ENCODE peak calls at places on chromosome 6, in seven cellular contexts. W is PC-3, L is cardiac muscle cell, F is sigmoid colon, E is SJCRH30, K is esophagus muscularis mucosa, I is foreskin keratinocyte. J is an unnamed sample. For H3K27me3, the result is how much of the 10 kb centered on the place peaks cover.

GRCh38 chr6:31657406-31658157 is 1.9 kb downstream of the APOM start:
- DNase-seq in K (no peak), I (no peak), L (no peak), F (no peak), E (no peak), W (peak), J (no peak)

GRCh38 chr6:73508776-73509175 is 12.1 kb downstream of the EEF1A1 start:
- DNase-seq in F (no peak), L (no peak), W (no peak), E (no peak), K (no peak), I (no peak), J (no peak)

GRCh38 chr6:31814677-31815024 is 432 bp downstream of the HSPA1L start:
- DNase-seq in K (peak), L (peak), I (peak), E (no peak), W (peak), F (peak), J (peak)

GRCh38 chr6:158654960-158655485 is 5.2 kb downstream of the SYTL3 start:
- DNase-seq in E (peak), F (no peak), I (no peak), W (no peak), L (peak), K (no peak), J (no peak)

GRCh38 chr6:42890311-42891198 is 11.1 kb downstream of the RPL7L1 start:
- DNase-seq in F (peak), I (peak), W (peak), E (peak), K (peak), L (peak), J (peak)

GRCh38 chr6:98783578-98783977 is 50.8 kb upstream of the POU3F2 start:
- DNase-seq in I (no peak), F (no peak), L (no peak), W (no peak), K (no peak), E (no peak), J (no peak)

GRCh38 chr6:110618591-110619267 is 142.3 kb upstream of the SLC22A16 start:
- DNase-seq in I (no peak), L (no peak), W (peak), F (no peak), K (no peak), E (peak), J (no peak)

GRCh38 chr6:76381612-76382011 is 309.1 kb upstream of the IMPG1 start:
- DNase-seq in F (no peak), W (no peak), L (no peak), I (no peak), E (no peak), K (no peak), J (no peak)

GRCh38 chr6:129312865-129313264 is 397.1 kb downstream of the ARHGAP18 start:
- DNase-seq in I (peak), L (peak), E (no peak), F (no peak), K (no peak), W (peak), J (no peak)

GRCh38 chr6:71079707-71080106 is 122.8 kb upstream of the B3GAT2 start:
- DNase-seq in W (no peak), I (peak), E (no peak), F (no peak), K (no peak), L (no peak), J (no peak)

GRCh38 chr6:80641591-80641990 is 535.1 kb downstream of the BCKDHB start:
- DNase-seq in W (peak), I (no peak), K (no peak), L (no peak), E (no peak), F (no peak), J (no peak)

GRCh38 chr6:137933696-137934095 is 66.6 kb downstream of the TNFAIP3 start:
- DNase-seq in I (peak), E (peak), F (peak), W (peak), L (peak), K (no peak), J (no peak)

GRCh38 chr6:74671558-74672025 is 534.3 kb downstream of the COL12A1 start:
- DNase-seq in F (no peak), E (peak), K (no peak), W (peak), I (no peak), L (peak), J (peak)

GRCh38 chr6:125821825-125822281 is 31.1 kb downstream of the NCOA7 start:
- DNase-seq in K (no peak), I (no peak), L (no peak), F (no peak), E (no peak), W (no peak), J (no peak)

GRCh38 chr6:90403489-90404381 is 107.1 kb upstream of the BACH2 start:
- DNase-seq in K (no peak), F (no peak), L (peak), I (no peak), W (peak), E (peak), J (peak)

GRCh38 chr6:109236140-109237081 is 141.1 kb downstream of the CEP57L1 start:
- DNase-seq in L (no peak), F (no peak), E (no peak), K (no peak), W (no peak), I (no peak), J (no peak)

GRCh38 chr6:144652292-144652891 is 367.3 kb downstream of the UTRN start:
- DNase-seq in I (no peak), F (no peak), K (no peak), L (no peak), W (no peak), E (no peak), J (no peak)

GRCh38 chr6:163356324-163356723 is 58.2 kb upstream of the QKI start:
- DNase-seq in E (peak), K (no peak), W (peak), F (peak), L (peak), I (no peak), J (peak)

GRCh38 chr6:135759831-135760230 is 91.7 kb upstream of the PDE7B start:
- DNase-seq in W (peak), F (no peak), K (no peak), L (peak), I (no peak), E (peak), J (no peak)

GRCh38 chr6:55794136-55794812 is 81.1 kb downstream of the BMP5 start:
- DNase-seq in W (peak), F (no peak), L (peak), E (no peak), I (peak), K (no peak), J (peak)

GRCh38 chr6:138238368-138238767 is 20.1 kb upstream of the PBOV1 start:
- DNase-seq in E (peak), L (no peak), F (no peak), W (no peak), I (no peak), K (no peak), J (no peak)

DNA sequence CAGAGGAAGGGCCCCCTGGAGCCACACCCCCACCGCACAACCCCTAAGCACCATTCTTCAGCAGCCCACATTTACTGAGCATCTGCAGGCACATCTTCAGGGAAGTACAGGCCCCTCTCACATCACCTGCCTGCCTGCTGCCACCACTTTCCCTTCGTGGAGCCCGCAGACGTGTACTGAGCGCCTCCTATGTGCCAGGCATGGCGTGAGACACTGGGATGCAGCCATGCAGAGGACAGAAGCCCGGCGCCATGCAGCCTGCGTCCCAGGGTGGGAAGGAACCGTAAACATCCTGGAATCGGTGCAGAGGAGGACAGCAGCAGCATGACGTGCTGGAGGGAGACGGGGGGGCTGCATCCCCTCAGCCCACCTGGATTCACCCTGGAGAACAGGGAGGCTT is 78.1 kb downstream of the GRM4 start:
- DNase-seq in F (no peak), W (peak), K (no peak), I (no peak), L (no peak), E (peak), J (no peak)
- H3K27me3 ChIP-seq in F (under half), W (half or more), K (under half), I (under half), L (under half), E (under half), J (under half)

DNA sequence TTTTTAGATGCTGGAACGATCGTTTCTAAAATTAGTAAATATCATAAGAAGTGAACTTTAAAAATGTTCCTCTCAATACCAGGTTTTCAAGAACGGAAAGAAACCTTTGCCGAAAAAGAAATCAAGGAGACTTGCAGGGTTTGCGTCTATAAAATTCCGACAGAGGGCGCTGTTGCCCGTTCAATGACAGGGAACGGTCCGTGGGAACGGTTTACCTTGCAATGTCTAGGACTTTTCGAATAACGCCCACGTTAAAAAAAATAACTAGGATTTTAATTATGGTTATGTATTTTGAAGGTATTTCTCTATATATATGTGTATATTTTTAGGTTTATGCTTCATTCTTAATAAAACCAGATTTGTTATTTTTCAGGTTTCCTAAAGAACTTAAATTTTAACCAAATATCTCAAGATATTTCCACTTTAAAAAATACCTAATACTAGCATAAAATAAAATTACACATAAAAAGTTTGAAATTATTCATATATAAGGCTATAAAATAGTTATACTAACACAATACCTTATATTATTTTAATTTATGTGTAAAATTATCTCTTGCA is 2.5 kb upstream of the TFAP2B start:
- DNase-seq in I (peak), K (no peak), F (peak), W (peak), E (peak), L (peak), J (no peak)
- H3K27me3 ChIP-seq in I (under half), K (under half), F (under half), W (under half), E (under half), L (half or more), J (under half)

GRCh38 chr6:100449239-100449691 is 15.5 kb downstream of the SIM1 start:
- DNase-seq in I (no peak), W (no peak), K (peak), E (no peak), L (no peak), F (no peak), J (no peak)

GRCh38 chr6:100447900-100448700 is 16.6 kb downstream of the SIM1 start:
- DNase-seq in K (peak), E (no peak), F (no peak), L (no peak), I (no peak), W (no peak), J (no peak)

GRCh38 chr6:100446922-100447899 is 17.5 kb downstream of the SIM1 start:
- DNase-seq in K (peak), L (peak), E (no peak), W (no peak), F (no peak), I (no peak), J (no peak)

GRCh38 chr6:100446115-100446921 is 18.4 kb downstream of the SIM1 start:
- DNase-seq in I (no peak), W (no peak), F (no peak), L (no peak), E (no peak), K (peak), J (no peak)

GRCh38 chr6:100445512-100445911 is 19.2 kb downstream of the SIM1 start:
- DNase-seq in F (no peak), L (no peak), W (no peak), E (no peak), I (no peak), K (no peak), J (no peak)
- H3K27me3 ChIP-seq in F (under half), L (half or more), W (under half), E (under half), I (half or more), K (under half), J (under half)

GRCh38 chr6:21073318-21073839 is 520.2 kb upstream of the SOX4 start:
- DNase-seq in E (no peak), I (no peak), K (no peak), F (no peak), W (no peak), L (no peak), J (no peak)
- H3K27me3 ChIP-seq in E (under half), I (under half), K (under half), F (under half), W (under half), L (under half), J (under half)

GRCh38 chr6:36716476-36717093 is 19.0 kb downstream of the RAB44 start:
- DNase-seq in I (no peak), F (no peak), K (no peak), W (no peak), L (no peak), E (no peak), J (no peak)

GRCh38 chr6:36719126-36719525 is 21.5 kb downstream of the RAB44 start:
- DNase-seq in E (no peak), F (no peak), K (no peak), L (no peak), W (no peak), I (no peak), J (no peak)

GRCh38 chr6:36717231-36717825 is 19.7 kb downstream of the RAB44 start:
- DNase-seq in L (no peak), K (no peak), F (peak), I (no peak), E (no peak), W (no peak), J (no peak)

GRCh38 chr6:36718560-36718959 is 20.9 kb downstream of the RAB44 start:
- DNase-seq in K (no peak), I (no peak), F (no peak), W (no peak), E (no peak), L (no peak), J (no peak)

DNA sequence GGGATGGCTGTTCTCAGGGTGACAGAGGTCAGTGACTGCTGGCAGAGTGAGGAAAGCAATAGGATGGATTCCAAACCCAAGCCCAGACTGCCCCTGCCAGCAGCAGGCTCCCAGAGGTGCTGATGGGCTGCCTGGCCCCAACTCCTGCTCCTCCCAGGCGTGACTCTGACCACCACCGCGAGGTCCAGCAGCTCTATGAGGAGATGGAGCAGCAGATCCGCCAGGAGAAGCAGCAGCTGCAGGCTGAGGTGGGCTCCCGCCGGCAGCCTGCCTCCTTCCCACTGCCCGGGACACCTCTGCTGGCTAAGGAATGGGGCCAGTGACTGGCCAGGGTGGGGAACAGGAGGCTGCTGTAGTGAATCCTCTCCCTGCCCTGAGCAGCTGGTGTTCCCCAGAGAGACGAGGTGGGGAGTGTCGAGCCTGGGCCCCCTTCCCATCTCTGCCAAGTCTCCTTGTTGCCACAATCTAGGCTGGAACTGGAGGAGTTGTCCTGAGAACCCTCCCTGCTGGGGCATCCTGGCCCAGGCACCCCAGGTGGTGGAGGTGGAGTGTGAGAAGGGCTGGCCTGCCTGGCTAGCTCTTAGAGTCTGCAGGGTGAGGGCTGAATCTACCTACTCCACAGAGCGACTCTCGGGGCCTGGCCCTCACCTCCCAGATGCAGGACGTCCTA is 20.4 kb downstream of the RAB44 start:
- DNase-seq in I (no peak), L (no peak), W (no peak), K (no peak), F (peak), E (no peak), J (no peak)
- H3K27me3 ChIP-seq in I (under half), L (under half), W (under half), K (under half), F (under half), E (under half), J (under half)

GRCh38 chr6:22099241-22099640 is 197.6 kb downstream of the PRL start:
- DNase-seq in K (no peak), F (no peak), W (no peak), E (no peak), L (no peak), I (no peak), J (no peak)
- H3K27me3 ChIP-seq in K (under half), F (under half), W (under half), E (under half), L (under half), I (under half), J (under half)

DNA sequence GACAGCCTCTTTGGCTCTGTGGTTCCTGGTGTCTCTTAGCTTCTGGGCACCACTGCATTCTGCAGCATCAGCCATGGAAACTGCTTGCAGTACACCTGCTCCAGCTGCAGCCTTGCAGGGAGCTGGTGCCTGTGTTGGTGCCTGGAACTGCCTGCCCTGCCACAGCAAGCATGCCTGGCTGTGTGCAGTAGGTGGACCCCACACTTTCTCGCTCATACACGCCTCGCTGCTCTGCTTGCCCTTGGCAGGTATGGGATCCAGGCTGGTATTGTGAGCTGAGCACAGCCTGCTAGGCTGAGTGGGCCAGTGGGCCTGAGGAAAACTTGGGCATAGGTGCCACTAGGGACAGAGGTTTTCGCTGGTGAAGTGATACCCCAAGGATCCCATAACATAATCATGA is 22.8 kb downstream of the OR2J3 start:
- DNase-seq in K (no peak), W (no peak), I (no peak), E (no peak), F (no peak), L (no peak), J (no peak)
- H3K27me3 ChIP-seq in K (under half), W (half or more), I (under half), E (under half), F (under half), L (under half), J (under half)

DNA sequence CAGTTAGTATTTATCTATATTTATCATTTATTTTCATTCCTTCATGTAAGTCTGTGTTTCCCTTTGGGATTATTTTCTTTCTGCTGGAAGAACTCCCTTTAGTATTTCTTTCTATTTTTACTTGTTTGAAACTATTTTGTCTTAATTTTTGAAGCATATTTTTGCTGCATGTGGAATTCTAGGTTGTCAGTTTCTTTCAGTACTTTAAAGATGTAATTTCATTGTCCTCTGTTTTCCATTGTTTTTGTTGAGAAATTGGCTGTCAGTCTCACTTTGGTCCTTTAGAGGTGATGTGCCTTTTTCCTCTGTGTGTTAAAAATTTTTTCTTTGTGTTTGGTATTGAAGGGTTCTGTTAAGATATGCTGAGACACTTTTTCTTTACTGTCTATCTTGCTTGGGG is 17.1 kb downstream of the RNF182 start:
- DNase-seq in I (no peak), L (no peak), E (no peak), F (no peak), K (no peak), W (no peak), J (no peak)
- H3K27me3 ChIP-seq in I (under half), L (under half), E (under half), F (under half), K (under half), W (under half), J (under half)

GRCh38 chr6:155165029-155165710 is 98.6 kb upstream of the CLDN20 start:
- DNase-seq in I (no peak), W (no peak), F (no peak), K (no peak), L (no peak), E (no peak), J (no peak)

GRCh38 chr6:155171109-155171746 is 92.6 kb upstream of the CLDN20 start:
- DNase-seq in I (peak), L (peak), F (peak), K (no peak), W (peak), E (peak), J (peak)

GRCh38 chr6:155171747-155172191 is 92.0 kb upstream of the CLDN20 start:
- DNase-seq in I (no peak), F (no peak), L (peak), K (no peak), W (no peak), E (no peak), J (no peak)

GRCh38 chr6:155174576-155175174 is 89.1 kb upstream of the CLDN20 start:
- DNase-seq in E (peak), L (peak), F (peak), W (peak), K (no peak), I (no peak), J (peak)

DNA sequence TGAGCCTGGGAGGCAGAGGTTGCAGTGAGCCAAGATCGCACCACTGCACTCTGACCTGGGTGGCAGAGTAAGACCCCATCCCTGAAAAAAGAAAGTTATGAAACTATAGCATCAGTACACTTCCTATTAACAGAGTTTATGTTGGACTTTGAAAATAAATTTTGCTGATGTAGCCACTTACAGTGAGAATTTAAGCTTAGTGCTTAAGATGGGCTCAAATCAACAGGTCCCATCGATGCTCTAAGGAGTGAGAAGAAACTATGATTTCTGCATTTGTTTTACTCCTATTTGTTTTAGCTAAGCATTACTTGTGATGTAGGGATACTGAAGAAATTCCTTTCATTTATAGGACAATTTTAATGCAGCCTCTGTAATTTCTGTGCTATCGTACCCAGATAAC is 93.3 kb upstream of the CLDN20 start:
- DNase-seq in L (no peak), E (no peak), I (no peak), K (no peak), W (no peak), F (no peak), J (no peak)
- H3K27me3 ChIP-seq in L (half or more), E (under half), I (under half), K (under half), W (under half), F (under half), J (under half)

GRCh38 chr6:29792123-29793035 is 35.2 kb upstream of the HLA-G start:
- DNase-seq in I (peak), L (peak), K (no peak), W (peak), F (peak), E (no peak), J (no peak)
- H3K27me3 ChIP-seq in I (under half), L (half or more), K (under half), W (under half), F (under half), E (under half), J (under half)